ENCODE peak calls at places on chromosomes 7 and 10, in eight cellular contexts. One of them, this sample, is unnamed.

GRCh38 chr7:35249537-35249907 is 4.4 kb downstream of the TBX20 start:
- DNase-seq in ecto neural progenitor cell: peak
- DNase-seq in activated CD8-positive, alpha-beta T cell treated with anti-CD3 and anti-CD28 coated beads, Interleukin-2, amount 10 ng/mL, durations not matched to agents 7 days and 5 days: no peak
- DNase-seq in astrocyte of the hippocampus: no peak
- DNase-seq in HS-27A: no peak
- DNase-seq in T-cell: no peak
- DNase-seq in D721Med: no peak
- DNase-seq in NCI-H510A treated with DMSO at 0.1 percent for 48 hours: no peak
- DNase-seq in this sample: no peak

GRCh38 chr7:120645976-120646375 is 212.0 kb downstream of the TSPAN12 start:
- DNase-seq in astrocyte of the hippocampus: no peak
- DNase-seq in D721Med: no peak
- DNase-seq in ecto neural progenitor cell: no peak
- DNase-seq in HS-27A: no peak
- DNase-seq in NCI-H510A treated with DMSO at 0.1 percent for 48 hours: no peak
- DNase-seq in T-cell: no peak
- DNase-seq in activated CD8-positive, alpha-beta T cell treated with anti-CD3 and anti-CD28 coated beads, Interleukin-2, amount 10 ng/mL, durations not matched to agents 7 days and 5 days: no peak
- DNase-seq in this sample: no peak

GRCh38 chr7:82156168-82156567 is 287.4 kb downstream of the CACNA2D1 start:
- DNase-seq in activated CD8-positive, alpha-beta T cell treated with anti-CD3 and anti-CD28 coated beads, Interleukin-2, amount 10 ng/mL, durations not matched to agents 7 days and 5 days: no peak
- DNase-seq in astrocyte of the hippocampus: no peak
- DNase-seq in NCI-H510A treated with DMSO at 0.1 percent for 48 hours: peak
- DNase-seq in T-cell: no peak
- DNase-seq in ecto neural progenitor cell: no peak
- DNase-seq in HS-27A: no peak
- DNase-seq in D721Med: no peak
- DNase-seq in this sample: peak

GRCh38 chr7:69399038-69399800 is 199.1 kb upstream of the AUTS2 start:
- DNase-seq in HS-27A: no peak
- DNase-seq in D721Med: no peak
- DNase-seq in NCI-H510A treated with DMSO at 0.1 percent for 48 hours: no peak
- DNase-seq in ecto neural progenitor cell: no peak
- DNase-seq in T-cell: no peak
- DNase-seq in astrocyte of the hippocampus: peak
- DNase-seq in activated CD8-positive, alpha-beta T cell treated with anti-CD3 and anti-CD28 coated beads, Interleukin-2, amount 10 ng/mL, durations not matched to agents 7 days and 5 days: no peak
- DNase-seq in this sample: no peak

GRCh38 chr7:11911900-11912299 is 79.9 kb upstream of the THSD7A start:
- DNase-seq in activated CD8-positive, alpha-beta T cell treated with anti-CD3 and anti-CD28 coated beads, Interleukin-2, amount 10 ng/mL, durations not matched to agents 7 days and 5 days: no peak
- DNase-seq in NCI-H510A treated with DMSO at 0.1 percent for 48 hours: no peak
- DNase-seq in T-cell: no peak
- DNase-seq in astrocyte of the hippocampus: no peak
- DNase-seq in D721Med: no peak
- DNase-seq in ecto neural progenitor cell: no peak
- DNase-seq in HS-27A: no peak
- DNase-seq in this sample: no peak

GRCh38 chr7:139758388-139758787 is 19.4 kb downstream of the HIPK2 start:
- DNase-seq in activated CD8-positive, alpha-beta T cell treated with anti-CD3 and anti-CD28 coated beads, Interleukin-2, amount 10 ng/mL, durations not matched to agents 7 days and 5 days: no peak
- DNase-seq in ecto neural progenitor cell: no peak
- DNase-seq in D721Med: no peak
- DNase-seq in NCI-H510A treated with DMSO at 0.1 percent for 48 hours: peak
- DNase-seq in T-cell: no peak
- DNase-seq in HS-27A: no peak
- DNase-seq in astrocyte of the hippocampus: no peak
- DNase-seq in this sample: peak

GRCh38 chr7:127907110-127907509 is 124.1 kb downstream of the LRRC4 start:
- DNase-seq in activated CD8-positive, alpha-beta T cell treated with anti-CD3 and anti-CD28 coated beads, Interleukin-2, amount 10 ng/mL, durations not matched to agents 7 days and 5 days: no peak
- DNase-seq in NCI-H510A treated with DMSO at 0.1 percent for 48 hours: no peak
- DNase-seq in astrocyte of the hippocampus: no peak
- DNase-seq in ecto neural progenitor cell: no peak
- DNase-seq in HS-27A: no peak
- DNase-seq in D721Med: no peak
- DNase-seq in T-cell: no peak
- DNase-seq in this sample: peak

GRCh38 chr10:122034149-122034756 is 45.3 kb downstream of the TACC2 start:
- DNase-seq in astrocyte of the hippocampus: peak
- DNase-seq in D721Med: no peak
- DNase-seq in T-cell: no peak
- DNase-seq in NCI-H510A treated with DMSO at 0.1 percent for 48 hours: no peak
- DNase-seq in HS-27A: no peak
- DNase-seq in activated CD8-positive, alpha-beta T cell treated with anti-CD3 and anti-CD28 coated beads, Interleukin-2, amount 10 ng/mL, durations not matched to agents 7 days and 5 days: no peak
- DNase-seq in ecto neural progenitor cell: no peak
- DNase-seq in this sample: peak

This sample was measured in DMS53.